ENCODE peak calls at places on chromosomes 5 and 9, in four cellular contexts. T, S, Y and N are unnamed samples.

GRCh38 chr9:94911986-94912635 is 185.6 kb downstream of the AOPEP start:
- DNase-seq in T (no peak), S (no peak), Y (no peak), N (no peak)

GRCh38 chr9:4389755-4390154 is 89.9 kb upstream of the GLIS3 start:
- DNase-seq in S (no peak), T (peak; percentile 30), Y (no peak), N (no peak)

GRCh38 chr9:120702075-120702474 is 12.2 kb downstream of the MEGF9 start:
- DNase-seq in S (no peak), T (no peak), Y (no peak), N (peak; percentile 16)

GRCh38 chr9:109072810-109073435 is 46.8 kb downstream of the TMEM245 start:
- DNase-seq in S (no peak), Y (no peak), T (no peak), N (no peak)

GRCh38 chr9:110440161-110440560 is 102.5 kb upstream of the TXNDC8 start:
- DNase-seq in S (peak; percentile 72), Y (no peak), T (peak; percentile 85), N (peak; percentile 78)

GRCh38 chr5:135606431-135606830 is 27.6 kb upstream of the CXCL14 start:
- DNase-seq in S (no peak), Y (no peak), T (no peak), N (no peak)

GRCh38 chr9:23672121-23672520 is 153.9 kb downstream of the ELAVL2 start:
- DNase-seq in S (no peak), T (no peak), Y (no peak), N (no peak)

GRCh38 chr5:69138796-69139195 is 28.2 kb upstream of the CCNB1 start:
- DNase-seq in T (no peak), S (peak; percentile 22), Y (no peak), N (no peak)

GRCh38 chr5:8399471-8399870 is 530.5 kb downstream of the MTRR start:
- DNase-seq in S (no peak), T (no peak), Y (no peak), N (no peak)

GRCh38 chr9:104658496-104659195 is 35.7 kb upstream of the OR13D1 start:
- DNase-seq in T (no peak), S (no peak), Y (no peak), N (no peak)

GRCh38 chr5:172443441-172444109 is 10.8 kb downstream of the SH3PXD2B start:
- DNase-seq in Y (no peak), T (peak; percentile 98), S (peak; percentile 86), N (peak; percentile 91)

GRCh38 chr5:89435347-89435746 is 552.4 kb upstream of the MEF2C start:
- DNase-seq in T (no peak), S (no peak), Y (peak; percentile 52), N (no peak)

GRCh38 chr5:8827701-8828100 is 718.2 kb downstream of the SEMA5A start:
- DNase-seq in S (no peak), T (peak; percentile 47), Y (no peak), N (peak; percentile 12)

GRCh38 chr5:72066658-72067057 is 40.6 kb upstream of the MAP1B start:
- DNase-seq in S (peak; percentile 45), T (peak; percentile 86), Y (no peak), N (peak; percentile 87)

GRCh38 chr9:27528278-27528885 is 1.2 kb downstream of the MOB3B start:
- DNase-seq in T (peak; percentile 58), Y (peak; percentile 52), S (no peak), N (no peak)

GRCh38 chr5:43602456-43602817 is 543 bp upstream of the NNT start:
- DNase-seq in Y (no peak), S (no peak), T (peak; percentile 51), N (peak; percentile 43)

GRCh38 chr5:148107608-148108007 is 43.8 kb downstream of the SPINK5 start:
- DNase-seq in Y (no peak), S (no peak), T (no peak), N (no peak)
- TF ChIP-seq CTCF in Y (no peak), S (no peak), T (no peak), N (no peak)

GRCh38 chr9:130167927-130168326 is 4.3 kb upstream of the NCS1 start:
- DNase-seq in T (no peak), Y (no peak), S (no peak), N (no peak)
- TF ChIP-seq CTCF in T (no peak), Y (no peak), S (no peak), N (peak; percentile 41)

GRCh38 chr5:119966028-119966427 is 336.7 kb downstream of the FAM170A start:
- DNase-seq in T (peak; percentile 6), Y (no peak), S (no peak), N (no peak)
- TF ChIP-seq CTCF in T (no peak), Y (no peak), S (peak; percentile 17), N (peak; percentile 32)

GRCh38 chr9:15622596-15622995 is 69.8 kb downstream of the CCDC171 start:
- DNase-seq in T (peak; percentile 38), S (no peak), Y (no peak), N (peak; percentile 4)
- TF ChIP-seq CTCF in T (peak; percentile 34), S (peak; percentile 46), Y (peak; percentile 20), N (peak; percentile 73)

GRCh38 chr9:85136978-85137377 is 467.4 kb downstream of the NTRK2 start:
- DNase-seq in T (no peak), S (no peak), Y (no peak), N (no peak)

GRCh38 chr9:85147046-85147640 is 477.6 kb downstream of the NTRK2 start:
- DNase-seq in S (no peak), T (no peak), Y (no peak), N (no peak)

GRCh38 chr9:85137606-85138150 is 468.1 kb downstream of the NTRK2 start:
- DNase-seq in S (no peak), Y (no peak), T (no peak), N (no peak)

GRCh38 chr9:85142461-85143401 is 473.2 kb downstream of the NTRK2 start:
- DNase-seq in S (no peak), T (no peak), Y (no peak), N (no peak)
- TF ChIP-seq CTCF in S (peak; percentile 25), T (peak; percentile 14), Y (peak; percentile 71), N (peak; percentile 48)